ENCODE peak calls at places on chromosome 16, in five cellular contexts. A is A549, C is H1, F is GM12878, Z is K562. U is an unnamed sample.

GRCh38 chr16:6571044-6571443 is 761.6 kb upstream of the RBFOX1 start:
- DNase-seq in A (no peak), C (peak), F (no peak), Z (no peak), U (no peak)

GRCh38 chr16:57023541-57024249 is 34.3 kb downstream of the NLRC5 start:
- DNase-seq in A (no peak), C (no peak), F (no peak), Z (no peak), U (no peak)

GRCh38 chr16:11129378-11129781 is 126.6 kb downstream of the SOCS1 start:
- DNase-seq in A (no peak), C (no peak), F (no peak), Z (peak), U (no peak)

GRCh38 chr16:27450836-27451341 is 48.9 kb downstream of the IL21R start:
- DNase-seq in A (no peak), C (no peak), F (peak), Z (no peak), U (no peak)

GRCh38 chr16:11405331-11406176 is 60.3 kb downstream of the RMI2 start:
- DNase-seq in A (peak), C (peak), F (no peak), Z (peak), U (peak)

GRCh38 chr16:8173111-8173644 is 417.1 kb downstream of the TMEM114 start:
- DNase-seq in A (peak), C (peak), F (peak), Z (peak), U (peak)

GRCh38 chr16:75000481-75001081 is 1.8 kb downstream of the ZNRF1 start:
- DNase-seq in A (no peak), C (no peak), F (no peak), Z (no peak), U (no peak)

GRCh38 chr16:14056970-14057369 is 14.1 kb upstream of the MRTFB start:
- DNase-seq in A (no peak), C (no peak), F (no peak), Z (no peak), U (no peak)

GRCh38 chr16:26801628-26802027 is 265.1 kb upstream of the C16orf82 start:
- DNase-seq in A (no peak), C (no peak), F (no peak), Z (no peak), U (no peak)

GRCh38 chr16:23668225-23668624 is 10.5 kb upstream of the PLK1 start:
- DNase-seq in A (no peak), C (no peak), F (no peak), Z (no peak), U (no peak)

GRCh38 chr16:21953541-21953902 is 361 bp downstream of the UQCRC2 start:
- DNase-seq in A (no peak), C (no peak), F (no peak), Z (no peak), U (no peak)

GRCh38 chr16:16994831-16995230 is 475.9 kb downstream of the XYLT1 start:
- DNase-seq in A (no peak), C (no peak), F (no peak), Z (no peak), U (no peak)

GRCh38 chr16:1791256-1791942 is 2.1 kb downstream of the IGFALS start:
- DNase-seq in A (no peak), C (no peak), F (no peak), Z (no peak), U (no peak)

GRCh38 chr16:85329999-85330693 is 217.9 kb upstream of the CIBAR2 start:
- DNase-seq in A (no peak), C (no peak), F (no peak), Z (no peak), U (no peak)

GRCh38 chr16:11476676-11477075 is 110.0 kb downstream of the LITAF start:
- DNase-seq in A (no peak), C (no peak), F (no peak), Z (no peak), U (no peak)

GRCh38 chr16:68215302-68215701 is 20.6 kb downstream of the ESRP2 start:
- DNase-seq in A (no peak), C (no peak), F (no peak), Z (no peak), U (no peak)

GRCh38 chr16:17229766-17230165 is 241.0 kb downstream of the XYLT1 start:
- DNase-seq in A (no peak), C (no peak), F (no peak), Z (peak), U (no peak)

GRCh38 chr16:10619271-10619849 is 39.0 kb upstream of the EMP2 start:
- DNase-seq in A (no peak), C (peak), F (no peak), Z (peak), U (no peak)

GRCh38 chr16:67940436-67941089 is 3.4 kb downstream of the LCAT start:
- DNase-seq in A (no peak), C (no peak), F (no peak), Z (no peak), U (no peak)

GRCh38 chr16:8694795-8695194 is 20.4 kb downstream of the ABAT start:
- DNase-seq in A (no peak), C (no peak), F (no peak), Z (no peak), U (no peak)

GRCh38 chr16:67884684-67885083 is at the start of gene NRN1L:
- DNase-seq in A (no peak), C (peak), F (no peak), Z (peak), U (no peak)

GRCh38 chr16:77359065-77359502 is 75.8 kb downstream of the ADAMTS18 start:
- DNase-seq in A (peak), C (no peak), F (no peak), Z (no peak), U (peak)

GRCh38 chr16:17166095-17166494 is 304.7 kb downstream of the XYLT1 start:
- DNase-seq in A (no peak), C (no peak), F (no peak), Z (no peak), U (no peak)

GRCh38 chr16:78817442-78817829 is 718.0 kb downstream of the WWOX start:
- DNase-seq in A (no peak), C (no peak), F (no peak), Z (no peak), U (no peak)

GRCh38 chr16:11485676-11486075 is 101.0 kb downstream of the LITAF start:
- DNase-seq in A (no peak), C (no peak), F (no peak), Z (no peak), U (no peak)

GRCh38 chr16:8402981-8403853 is 187.1 kb downstream of the TMEM114 start:
- DNase-seq in A (no peak), C (no peak), F (no peak), Z (no peak), U (peak)

GRCh38 chr16:89007371-89008249 is 30.6 kb upstream of the CBFA2T3 start:
- DNase-seq in A (no peak), C (no peak), F (no peak), Z (no peak), U (no peak)

GRCh38 chr16:63146251-63146650 is 1110.0 kb upstream of the CDH8 start:
- DNase-seq in A (no peak), C (no peak), F (no peak), Z (no peak), U (no peak)

GRCh38 chr16:55828680-55829079 is 4.2 kb downstream of the CES1 start:
- DNase-seq in A (no peak), C (no peak), F (no peak), Z (no peak), U (no peak)

GRCh38 chr16:29962344-29962994 is 590 bp downstream of the TMEM219 start:
- DNase-seq in A (peak), C (no peak), F (no peak), Z (peak), U (peak)

GRCh38 chr16:85622683-85623082 is 9.6 kb downstream of the GSE1 start:
- DNase-seq in A (no peak), C (no peak), F (no peak), Z (no peak), U (no peak)

GRCh38 chr16:21708533-21709115 is 44.9 kb downstream of the OTOA start:
- DNase-seq in A (peak), C (peak), F (peak), Z (peak), U (peak)

GRCh38 chr16:16197331-16197730 is 26.0 kb downstream of the ABCC6 start:
- DNase-seq in A (no peak), C (no peak), F (no peak), Z (no peak), U (no peak)

GRCh38 chr16:9090101-9090959 is 1.1 kb upstream of the HAPSTR1 start:
- DNase-seq in A (no peak), C (peak), F (no peak), Z (peak), U (no peak)

GRCh38 chr16:57185446-57185944 is 344 bp downstream of the PSME3IP1 start:
- DNase-seq in A (peak), C (no peak), F (no peak), Z (no peak), U (no peak)

GRCh38 chr16:66548068-66548467 is 1.9 kb downstream of the TK2 start:
- DNase-seq in A (no peak), C (no peak), F (no peak), Z (no peak), U (no peak)

GRCh38 chr16:88440686-88441405 is 12.2 kb upstream of the ZFPM1 start:
- DNase-seq in A (no peak), C (no peak), F (no peak), Z (no peak), U (no peak)

GRCh38 chr16:11052080-11052808 is 107.9 kb downstream of the CLEC16A start:
- DNase-seq in A (no peak), C (no peak), F (peak), Z (peak), U (no peak)

GRCh38 chr16:5505093-5505887 is 407.7 kb upstream of the EEF2KMT start:
- DNase-seq in A (no peak), C (no peak), F (no peak), Z (no peak), U (no peak)

GRCh38 chr16:5504028-5504758 is 406.6 kb upstream of the EEF2KMT start:
- DNase-seq in A (no peak), C (no peak), F (no peak), Z (no peak), U (no peak)

GRCh38 chr16:5500526-5500925 is 402.9 kb upstream of the EEF2KMT start:
- DNase-seq in A (no peak), C (no peak), F (no peak), Z (no peak), U (no peak)

GRCh38 chr16:5502944-5503343 is 405.3 kb upstream of the EEF2KMT start:
- DNase-seq in A (no peak), C (no peak), F (no peak), Z (no peak), U (no peak)

GRCh38 chr16:5502467-5502869 is 404.9 kb upstream of the EEF2KMT start:
- DNase-seq in A (peak), C (peak), F (no peak), Z (peak), U (peak)
- TF ChIP-seq HDAC2 in A (no peak), C (no peak), F (no peak), Z (no peak), U (no peak)

DNA sequence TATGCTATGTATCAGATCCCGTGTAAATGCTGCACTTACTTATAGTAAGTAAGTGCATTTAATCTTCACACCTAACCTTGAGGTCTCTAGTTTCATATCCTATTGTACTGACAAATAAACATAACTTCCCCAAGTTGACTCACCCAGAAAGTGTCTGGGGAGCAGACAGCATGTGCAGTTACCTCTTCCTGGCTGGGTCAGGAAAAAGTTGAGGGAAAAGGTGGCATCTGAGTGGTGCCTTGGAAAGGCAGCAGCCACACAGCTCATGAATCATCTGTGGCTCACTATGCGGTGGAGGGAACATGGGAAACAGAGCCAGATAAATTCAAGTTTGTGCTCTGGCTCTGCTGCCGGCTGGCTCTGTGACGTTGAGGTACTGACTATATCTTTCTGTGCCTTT is 382.0 kb upstream of the DYNLRB2 start:
- DNase-seq in A (peak), C (no peak), F (no peak), Z (no peak), U (no peak)
- TF ChIP-seq HDAC2 in A (no peak), C (no peak), F (no peak), Z (no peak), U (no peak)

GRCh38 chr16:58515125-58515870 is at the start of gene SETD6:
- DNase-seq in A (peak), C (peak), F (no peak), Z (peak), U (peak)
- TF ChIP-seq HDAC2 in A (no peak), C (no peak), F (no peak), Z (peak), U (peak)

DNA sequence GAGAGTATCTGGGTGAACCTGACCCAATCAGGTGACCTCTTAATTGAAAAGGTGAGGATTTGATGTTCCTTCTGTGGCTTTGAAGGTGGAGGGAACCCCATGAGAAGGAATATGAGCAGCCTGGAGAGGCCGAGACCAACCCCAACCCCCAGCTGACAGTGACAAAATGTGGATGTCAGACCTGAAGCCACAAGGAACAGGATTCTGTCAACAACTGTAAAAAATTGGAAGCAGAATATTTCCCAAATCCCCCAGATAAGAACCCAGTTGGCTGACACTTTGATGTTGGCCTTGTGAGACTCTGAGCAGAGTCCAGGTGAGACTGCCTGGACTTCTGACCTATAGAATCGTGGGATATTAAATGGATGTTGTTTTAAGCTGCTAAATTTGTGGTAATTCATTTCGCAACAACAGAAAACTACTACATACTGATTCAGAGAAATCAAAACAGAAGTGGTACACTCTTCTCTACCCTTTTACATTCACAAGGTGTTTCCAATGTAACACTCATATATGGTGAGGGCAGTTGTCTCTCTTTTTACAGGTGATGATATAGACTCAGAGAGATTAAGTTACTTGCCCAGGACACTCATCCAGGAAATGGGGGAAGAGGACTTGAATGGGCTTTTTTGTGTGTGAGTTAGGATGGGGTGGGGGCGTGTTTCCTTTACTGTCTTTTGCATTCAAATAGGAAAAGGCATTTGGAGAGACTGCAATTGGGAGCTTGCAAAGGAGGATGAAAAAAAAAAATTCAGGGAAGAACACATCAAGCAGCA is 29.8 kb upstream of the SALL1 start:
- DNase-seq in A (no peak), C (no peak), F (no peak), Z (no peak), U (no peak)
- TF ChIP-seq HDAC2 in A (no peak), C (no peak), F (no peak), Z (no peak), U (no peak)

GRCh38 chr16:630815-631405 is at the start of gene WFIKKN1:
- DNase-seq in A (no peak), C (peak), F (no peak), Z (peak), U (peak)
- TF ChIP-seq HDAC2 in A (no peak), C (no peak), F (no peak), Z (no peak), U (no peak)

DNA sequence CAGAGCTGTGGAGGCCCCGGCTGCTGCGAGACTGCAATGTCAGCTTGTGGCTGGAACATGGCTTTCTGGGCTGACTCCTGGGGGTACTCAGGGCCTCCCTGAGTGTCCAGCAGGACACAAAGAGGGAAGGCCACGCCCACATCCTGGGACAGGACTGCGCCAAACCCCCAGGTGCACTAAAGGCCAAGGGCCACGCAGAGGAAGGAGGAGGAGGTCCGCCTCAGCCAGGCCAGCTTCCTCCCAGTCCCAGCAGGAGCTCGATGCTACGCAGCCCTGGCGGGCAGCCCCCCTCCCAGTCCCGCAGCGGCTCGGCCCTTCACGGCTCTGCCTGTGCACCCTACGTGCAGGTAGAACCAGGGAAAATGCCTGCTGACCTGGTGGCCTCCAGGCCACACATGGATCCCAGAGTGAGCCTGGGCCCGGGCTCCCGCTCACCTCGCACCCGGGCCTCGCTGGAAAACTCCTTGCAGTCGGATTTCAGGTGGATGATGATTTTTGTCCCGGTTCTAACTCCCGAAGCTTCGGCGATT is 21.2 kb downstream of the DNASE1 start:
- DNase-seq in A (no peak), C (no peak), F (no peak), Z (no peak), U (no peak)
- TF ChIP-seq HDAC2 in A (no peak), C (no peak), F (no peak), Z (no peak), U (no peak)

GRCh38 chr16:87201052-87201451 is 116.1 kb downstream of the C16orf95 start:
- DNase-seq in A (peak), C (no peak), F (no peak), Z (no peak), U (no peak)

GRCh38 chr16:87202346-87202745 is 114.8 kb downstream of the C16orf95 start:
- DNase-seq in A (no peak), C (no peak), F (no peak), Z (no peak), U (no peak)

GRCh38 chr16:87201777-87202176 is 115.4 kb downstream of the C16orf95 start:
- DNase-seq in A (no peak), C (no peak), F (no peak), Z (no peak), U (no peak)

GRCh38 chr16:87200637-87201036 is 116.6 kb downstream of the C16orf95 start:
- DNase-seq in A (no peak), C (no peak), F (no peak), Z (no peak), U (no peak)

GRCh38 chr16:87203060-87203656 is 114.0 kb downstream of the C16orf95 start:
- DNase-seq in A (peak), C (peak), F (no peak), Z (peak), U (peak)
- TF ChIP-seq HDAC2 in A (no peak), C (no peak), F (no peak), Z (no peak), U (peak)

DNA sequence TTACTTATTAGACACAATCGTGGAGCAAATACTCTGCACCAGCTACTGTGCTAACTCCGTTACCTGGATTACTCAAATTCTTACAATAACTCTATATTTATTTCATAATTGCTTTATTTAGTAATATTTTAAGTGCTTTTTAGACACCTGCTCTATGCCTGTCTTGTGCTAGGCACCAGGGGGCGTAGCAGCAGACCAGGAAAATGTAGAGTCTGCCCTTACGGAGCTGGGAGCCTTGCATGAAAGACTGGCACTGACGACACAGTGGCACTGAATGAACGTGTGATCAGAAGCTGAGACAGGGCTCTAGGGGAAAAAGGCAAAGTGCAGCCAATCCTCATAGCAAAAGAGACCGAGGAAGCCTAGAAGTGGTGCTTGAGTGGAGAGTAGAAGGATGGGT is 486.5 kb downstream of the CDH13 start:
- DNase-seq in A (peak), C (peak), F (no peak), Z (peak), U (peak)
- TF ChIP-seq HDAC2 in A (no peak), C (no peak), F (no peak), Z (no peak), U (no peak)